ENCODE peak calls at places on chromosomes 13 and 19, in five cellular contexts. O is pancreas; X is H9; R is tibial artery; Y is CD4-positive, alpha-beta memory T cell. M is an unnamed sample.

GRCh38 chr13:82817133-82817532 is 1065.1 kb downstream of the SLITRK1 start:
- DNase-seq in R (no peak), Y (no peak), X (no peak), O (no peak), M (no peak)

GRCh38 chr13:27137759-27138158 is 33.9 kb downstream of the USP12 start:
- DNase-seq in O (no peak), R (no peak), Y (no peak), X (no peak), M (no peak)

GRCh38 chr13:101140087-101140770 is 276.1 kb downstream of the NALCN start:
- DNase-seq in R (no peak), O (no peak), X (no peak), Y (no peak), M (no peak)

GRCh38 chr19:46435009-46435408 is 6.3 kb upstream of the PNMA8C start:
- DNase-seq in Y (no peak), R (no peak), O (no peak), X (no peak), M (peak; percentile 68)

GRCh38 chr13:24923305-24923640 is 159.3 kb downstream of the RNF17 start:
- DNase-seq in Y (no peak), X (no peak), R (no peak), O (no peak), M (no peak)

GRCh38 chr19:50497030-50497420 is 14.0 kb downstream of the JOSD2 start:
- DNase-seq in Y (no peak), R (no peak), X (no peak), O (peak; percentile 37), M (no peak)

GRCh38 chr13:41411536-41411935 is 45.8 kb upstream of the RGCC start:
- DNase-seq in O (no peak), Y (peak; percentile 42), R (peak; percentile 27), X (peak; percentile 37), M (no peak)

GRCh38 chr19:1794424-1795185 is 17.5 kb downstream of the ATP8B3 start:
- DNase-seq in O (no peak), R (no peak), Y (no peak), X (peak; percentile 83), M (no peak)

GRCh38 chr19:16782719-16783118 is 46.5 kb upstream of the SIN3B start:
- DNase-seq in O (no peak), Y (no peak), R (no peak), X (no peak), M (no peak)

GRCh38 chr19:43901395-43902390 is 33.4 kb downstream of the ZNF45 start:
- DNase-seq in R (peak; percentile 57), O (peak; percentile 85), X (peak; percentile 88), Y (peak; percentile 52), M (no peak)

GRCh38 chr13:23180711-23181110 is at the start of gene SGCG:
- DNase-seq in R (no peak), X (no peak), Y (no peak), O (no peak), M (no peak)

GRCh38 chr13:29935309-29935981 is 85.0 kb upstream of the UBL3 start:
- DNase-seq in O (no peak), X (no peak), Y (peak; percentile 86), R (no peak), M (no peak)

GRCh38 chr19:32318884-32319520 is 26.4 kb upstream of the ZNF507 start:
- DNase-seq in O (no peak), R (no peak), X (peak; percentile 80), Y (no peak), M (no peak)

GRCh38 chr13:26246154-26246553 is 7.8 kb upstream of the CDK8 start:
- DNase-seq in R (no peak), Y (no peak), X (no peak), O (no peak), M (no peak)

GRCh38 chr13:69856331-69856730 is 251.3 kb upstream of the ATXN8OS start:
- DNase-seq in Y (no peak), R (no peak), O (no peak), X (no peak), M (no peak)
- H3K27ac ChIP-seq in Y (no peak overlapping the region), R (no peak overlapping the region), O (no peak overlapping the region), X (peak overlapping the region; percentile 18), M (no peak overlapping the region)

GRCh38 chr13:40404407-40404806 is 262.0 kb downstream of the FOXO1 start:
- DNase-seq in R (no peak), Y (no peak), X (no peak), O (no peak), M (no peak)
- H3K27ac ChIP-seq in R (no peak overlapping the region), Y (no peak overlapping the region), X (no peak overlapping the region), O (no peak overlapping the region), M (no peak overlapping the region)

DNA sequence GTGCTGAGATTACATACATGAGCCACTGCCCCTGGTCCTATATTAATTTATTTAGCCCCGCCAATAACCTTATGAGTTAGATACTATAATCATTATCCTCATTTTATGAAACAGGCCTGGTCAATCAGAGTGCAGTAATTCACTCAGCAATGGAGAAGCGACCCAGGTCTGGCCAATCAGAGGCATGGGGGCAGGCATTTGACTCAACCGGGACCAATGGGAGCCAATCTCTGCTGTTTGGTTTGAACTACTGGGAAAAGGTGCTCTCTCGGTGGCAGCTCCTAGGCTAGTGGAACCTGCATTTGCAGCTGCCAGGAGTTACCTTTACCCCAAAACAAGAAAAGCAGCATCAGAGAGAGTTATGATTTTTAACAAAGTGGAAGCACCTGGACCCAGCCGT is 6.6 kb downstream of the SIRT2 start:
- DNase-seq in O (no peak), R (no peak), X (no peak), Y (no peak), M (no peak)
- H3K27ac ChIP-seq in O (no peak overlapping the region), R (no peak overlapping the region), X (no peak overlapping the region), Y (no peak overlapping the region), M (no peak overlapping the region)

GRCh38 chr19:38263696-38264485 is 482 bp upstream of the SPINT2 start:
- DNase-seq in O (peak; percentile 98), Y (peak; percentile 81), X (peak; percentile 97), R (no peak), M (no peak)

GRCh38 chr19:38265213-38265861 is 964 bp downstream of the SPINT2 start:
- DNase-seq in O (peak; percentile 66), R (no peak), X (no peak), Y (peak; percentile 8), M (no peak)

GRCh38 chr19:38266070-38266469 is 1.7 kb downstream of the SPINT2 start:
- DNase-seq in X (no peak), O (no peak), Y (no peak), R (no peak), M (no peak)

GRCh38 chr19:38262585-38263268 is 1.6 kb upstream of the SPINT2 start:
- DNase-seq in Y (no peak), R (no peak), X (no peak), O (no peak), M (no peak)

DNA sequence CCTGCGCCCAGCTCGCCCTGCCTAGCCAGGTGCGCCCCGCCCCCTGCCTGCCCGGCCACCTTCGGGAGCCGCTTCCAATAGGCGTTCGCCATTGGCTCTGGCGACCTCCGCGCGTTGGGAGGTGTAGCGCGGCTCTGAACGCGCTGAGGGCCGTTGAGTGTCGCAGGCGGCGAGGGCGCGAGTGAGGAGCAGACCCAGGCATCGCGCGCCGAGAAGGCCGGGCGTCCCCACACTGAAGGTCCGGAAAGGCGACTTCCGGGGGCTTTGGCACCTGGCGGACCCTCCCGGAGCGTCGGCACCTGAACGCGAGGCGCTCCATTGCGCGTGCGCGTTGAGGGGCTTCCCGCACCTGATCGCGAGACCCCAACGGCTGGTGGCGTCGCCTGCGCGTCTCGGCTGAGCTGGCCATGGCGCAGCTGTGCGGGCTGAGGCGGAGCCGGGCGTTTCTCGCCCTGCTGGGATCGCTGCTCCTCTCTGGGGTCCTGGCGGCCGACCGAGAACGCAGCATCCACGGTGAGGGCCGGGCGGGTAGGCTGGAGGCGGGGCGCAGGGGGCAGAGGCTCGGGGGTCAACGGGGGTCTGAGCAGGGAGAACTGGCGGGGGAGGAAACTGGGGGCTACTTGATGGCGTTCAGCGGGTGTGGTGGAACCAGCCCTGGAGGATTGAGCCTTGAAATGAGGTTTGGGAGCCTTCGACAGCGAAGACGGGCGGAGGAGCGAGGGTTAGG is at the start of gene SPINT2:
- DNase-seq in O (no peak), Y (no peak), X (peak; percentile 93), R (no peak), M (no peak)
- H3K27ac ChIP-seq in O (peak within 1 kb of the TSS; percentile 90), Y (peak within 1 kb of the TSS; percentile 44), X (peak within 1 kb of the TSS; percentile 21), R (peak within 1 kb of the TSS; percentile 81), M (peak within 1 kb of the TSS; percentile 74)

M was measured in substantia nigra.